ENCODE peak calls at places on chromosomes 2 and 18, in ten cellular contexts. One of them, this sample, is unnamed.
A peak's percentile ranks its signal among the peaks of the same experiment; 100 is the strongest.

GRCh38 chr2:25566694-25567093 is 106.7 kb downstream of the DTNB start:
- DNase-seq in lower lobe of right lung: no peak
- DNase-seq in transverse colon: peak; percentile 35
- DNase-seq in OCI-LY7: peak; percentile 83
- DNase-seq in prostate gland: no peak
- DNase-seq in psoas muscle: no peak
- DNase-seq in Panc1: no peak
- DNase-seq in right atrium auricular region: no peak
- DNase-seq in astrocyte of the spinal cord: no peak
- DNase-seq in tibial nerve: peak; percentile 18
- DNase-seq in this sample: no peak

GRCh38 chr2:10762651-10763460 is 41.4 kb downstream of the ATP6V1C2 start:
- DNase-seq in tibial nerve: no peak
- DNase-seq in right atrium auricular region: no peak
- DNase-seq in transverse colon: no peak
- DNase-seq in OCI-LY7: no peak
- DNase-seq in psoas muscle: no peak
- DNase-seq in prostate gland: no peak
- DNase-seq in astrocyte of the spinal cord: no peak
- DNase-seq in Panc1: no peak
- DNase-seq in lower lobe of right lung: no peak
- DNase-seq in this sample: no peak

GRCh38 chr2:235234711-235235110 is 259.1 kb upstream of the AGAP1 start:
- DNase-seq in astrocyte of the spinal cord: no peak
- DNase-seq in OCI-LY7: no peak
- DNase-seq in right atrium auricular region: no peak
- DNase-seq in prostate gland: no peak
- DNase-seq in lower lobe of right lung: no peak
- DNase-seq in tibial nerve: no peak
- DNase-seq in transverse colon: no peak
- DNase-seq in psoas muscle: no peak
- DNase-seq in Panc1: no peak
- DNase-seq in this sample: no peak

GRCh38 chr18:29512203-29512602 is 1335.3 kb upstream of the CDH2 start:
- DNase-seq in right atrium auricular region: no peak
- DNase-seq in lower lobe of right lung: no peak
- DNase-seq in psoas muscle: no peak
- DNase-seq in OCI-LY7: no peak
- DNase-seq in astrocyte of the spinal cord: no peak
- DNase-seq in Panc1: no peak
- DNase-seq in prostate gland: no peak
- DNase-seq in transverse colon: no peak
- DNase-seq in tibial nerve: no peak
- DNase-seq in this sample: no peak

GRCh38 chr2:73071452-73072399 is at the start of gene SFXN5:
- DNase-seq in transverse colon: peak; percentile 95
- DNase-seq in psoas muscle: peak; percentile 98
- DNase-seq in tibial nerve: peak; percentile 95
- DNase-seq in lower lobe of right lung: peak; percentile 97
- DNase-seq in OCI-LY7: peak; percentile 83
- DNase-seq in astrocyte of the spinal cord: peak; percentile 94
- DNase-seq in prostate gland: peak; percentile 93
- DNase-seq in right atrium auricular region: peak; percentile 97
- DNase-seq in Panc1: peak; percentile 61
- DNase-seq in this sample: peak; percentile 97

GRCh38 chr18:55269632-55270031 is 310.4 kb upstream of the CCDC68 start:
- DNase-seq in lower lobe of right lung: no peak
- DNase-seq in OCI-LY7: no peak
- DNase-seq in Panc1: no peak
- DNase-seq in psoas muscle: no peak
- DNase-seq in astrocyte of the spinal cord: no peak
- DNase-seq in transverse colon: no peak
- DNase-seq in tibial nerve: no peak
- DNase-seq in right atrium auricular region: no peak
- DNase-seq in prostate gland: no peak
- DNase-seq in this sample: no peak

GRCh38 chr2:136247204-136247990 is 129.4 kb upstream of the CXCR4 start:
- DNase-seq in right atrium auricular region: peak; percentile 76
- DNase-seq in OCI-LY7: no peak
- DNase-seq in tibial nerve: peak; percentile 36
- DNase-seq in lower lobe of right lung: peak; percentile 57
- DNase-seq in astrocyte of the spinal cord: peak; percentile 19
- DNase-seq in transverse colon: no peak
- DNase-seq in psoas muscle: peak; percentile 68
- DNase-seq in prostate gland: no peak
- DNase-seq in Panc1: no peak
- DNase-seq in this sample: no peak

GRCh38 chr2:12797815-12798214 is 81.1 kb downstream of the TRIB2 start:
- DNase-seq in Panc1: no peak
- DNase-seq in psoas muscle: no peak
- DNase-seq in transverse colon: no peak
- DNase-seq in prostate gland: no peak
- DNase-seq in OCI-LY7: no peak
- DNase-seq in lower lobe of right lung: no peak
- DNase-seq in tibial nerve: no peak
- DNase-seq in right atrium auricular region: no peak
- DNase-seq in astrocyte of the spinal cord: peak; percentile 65
- DNase-seq in this sample: no peak

GRCh38 chr2:218354045-218354444 is 2.6 kb upstream of the CATIP start:
- DNase-seq in OCI-LY7: no peak
- DNase-seq in tibial nerve: no peak
- DNase-seq in prostate gland: no peak
- DNase-seq in lower lobe of right lung: no peak
- DNase-seq in psoas muscle: no peak
- DNase-seq in transverse colon: no peak
- DNase-seq in right atrium auricular region: no peak
- DNase-seq in astrocyte of the spinal cord: no peak
- DNase-seq in Panc1: no peak
- DNase-seq in this sample: no peak

GRCh38 chr18:49322770-49323490 is 137.5 kb downstream of the DYM start:
- DNase-seq in right atrium auricular region: no peak
- DNase-seq in lower lobe of right lung: no peak
- DNase-seq in transverse colon: no peak
- DNase-seq in astrocyte of the spinal cord: no peak
- DNase-seq in tibial nerve: no peak
- DNase-seq in OCI-LY7: no peak
- DNase-seq in prostate gland: no peak
- DNase-seq in psoas muscle: no peak
- DNase-seq in Panc1: no peak
- DNase-seq in this sample: no peak

GRCh38 chr2:3460161-3460560 is 59.2 kb downstream of the ADI1 start:
- DNase-seq in psoas muscle: peak; percentile 61
- DNase-seq in tibial nerve: no peak
- DNase-seq in transverse colon: no peak
- DNase-seq in prostate gland: no peak
- DNase-seq in right atrium auricular region: no peak
- DNase-seq in astrocyte of the spinal cord: no peak
- DNase-seq in Panc1: no peak
- DNase-seq in OCI-LY7: no peak
- DNase-seq in lower lobe of right lung: no peak
- DNase-seq in this sample: no peak

GRCh38 chr18:56267334-56267733 is 371.1 kb downstream of the TXNL1 start:
- DNase-seq in OCI-LY7: no peak
- DNase-seq in Panc1: no peak
- DNase-seq in prostate gland: no peak
- DNase-seq in right atrium auricular region: no peak
- DNase-seq in transverse colon: no peak
- DNase-seq in lower lobe of right lung: no peak
- DNase-seq in astrocyte of the spinal cord: no peak
- DNase-seq in tibial nerve: no peak
- DNase-seq in psoas muscle: no peak
- DNase-seq in this sample: no peak

GRCh38 chr18:24432618-24433017 is 6.1 kb downstream of the IMPACT start:
- DNase-seq in transverse colon: no peak
- DNase-seq in OCI-LY7: no peak
- DNase-seq in tibial nerve: no peak
- DNase-seq in lower lobe of right lung: no peak
- DNase-seq in astrocyte of the spinal cord: no peak
- DNase-seq in prostate gland: no peak
- DNase-seq in right atrium auricular region: no peak
- DNase-seq in psoas muscle: no peak
- DNase-seq in Panc1: no peak
- DNase-seq in this sample: no peak

GRCh38 chr2:142140434-142140845 is 9.6 kb upstream of the LRP1B start:
- DNase-seq in lower lobe of right lung: no peak
- DNase-seq in astrocyte of the spinal cord: peak; percentile 61
- DNase-seq in prostate gland: no peak
- DNase-seq in Panc1: no peak
- DNase-seq in OCI-LY7: peak; percentile 33
- DNase-seq in psoas muscle: no peak
- DNase-seq in right atrium auricular region: no peak
- DNase-seq in transverse colon: no peak
- DNase-seq in tibial nerve: no peak
- DNase-seq in this sample: no peak

GRCh38 chr2:76579911-76580310 is 869.2 kb upstream of the GCFC2 start:
- DNase-seq in psoas muscle: no peak
- DNase-seq in right atrium auricular region: no peak
- DNase-seq in tibial nerve: no peak
- DNase-seq in OCI-LY7: no peak
- DNase-seq in lower lobe of right lung: no peak
- DNase-seq in Panc1: no peak
- DNase-seq in astrocyte of the spinal cord: no peak
- DNase-seq in transverse colon: no peak
- DNase-seq in prostate gland: no peak
- DNase-seq in this sample: no peak

GRCh38 chr2:123717616-123718279 is 307.3 kb upstream of the CNTNAP5 start:
- DNase-seq in lower lobe of right lung: no peak
- DNase-seq in prostate gland: no peak
- DNase-seq in transverse colon: no peak
- DNase-seq in tibial nerve: no peak
- DNase-seq in right atrium auricular region: no peak
- DNase-seq in OCI-LY7: no peak
- DNase-seq in astrocyte of the spinal cord: no peak
- DNase-seq in psoas muscle: no peak
- DNase-seq in Panc1: no peak
- DNase-seq in this sample: no peak

GRCh38 chr18:70245941-70246537 is 40.6 kb upstream of the RTTN start:
- DNase-seq in prostate gland: no peak
- DNase-seq in tibial nerve: no peak
- DNase-seq in Panc1: no peak
- DNase-seq in OCI-LY7: no peak
- DNase-seq in transverse colon: no peak
- DNase-seq in right atrium auricular region: no peak
- DNase-seq in astrocyte of the spinal cord: no peak
- DNase-seq in psoas muscle: no peak
- DNase-seq in lower lobe of right lung: no peak
- DNase-seq in this sample: no peak

DNA sequence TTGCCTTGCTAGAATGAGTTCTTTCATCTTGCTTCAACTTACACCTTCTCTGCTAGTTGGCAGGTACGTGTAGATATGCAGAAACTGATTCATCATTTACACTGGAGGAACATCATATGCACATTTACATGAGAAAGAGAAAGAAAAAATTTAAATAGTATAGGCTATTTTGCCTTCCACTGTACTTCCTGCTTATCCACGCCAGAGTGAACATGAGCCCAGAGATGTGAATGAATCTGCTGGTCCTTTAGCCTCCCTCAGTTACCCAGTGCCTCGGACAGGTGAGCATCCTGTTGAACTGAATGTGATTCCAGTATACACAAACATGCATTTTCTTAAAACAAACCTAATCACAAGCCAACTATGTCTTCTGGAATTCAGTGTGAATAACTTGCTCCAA is 83.6 kb downstream of the SESTD1 start:
- DNase-seq in prostate gland: no peak
- DNase-seq in right atrium auricular region: no peak
- DNase-seq in lower lobe of right lung: no peak
- DNase-seq in transverse colon: no peak
- DNase-seq in Panc1: no peak
- DNase-seq in OCI-LY7: no peak
- DNase-seq in tibial nerve: no peak
- DNase-seq in astrocyte of the spinal cord: no peak
- DNase-seq in psoas muscle: no peak
- DNase-seq in this sample: no peak
- H3K4me3 ChIP-seq in prostate gland: no peak overlapping the region
- H3K4me3 ChIP-seq in right atrium auricular region: no peak overlapping the region
- H3K4me3 ChIP-seq in lower lobe of right lung: no peak overlapping the region
- H3K4me3 ChIP-seq in transverse colon: no peak overlapping the region
- H3K4me3 ChIP-seq in Panc1: no peak overlapping the region
- H3K4me3 ChIP-seq in OCI-LY7: no peak overlapping the region
- H3K4me3 ChIP-seq in tibial nerve: no peak overlapping the region
- H3K4me3 ChIP-seq in astrocyte of the spinal cord: no peak overlapping the region
- H3K4me3 ChIP-seq in psoas muscle: no peak overlapping the region
- H3K4me3 ChIP-seq in this sample: no peak overlapping the region

GRCh38 chr2:97774425-97774824 is 61.0 kb downstream of the ZAP70 start:
- DNase-seq in transverse colon: no peak
- DNase-seq in right atrium auricular region: no peak
- DNase-seq in lower lobe of right lung: no peak
- DNase-seq in psoas muscle: no peak
- DNase-seq in OCI-LY7: peak; percentile 39
- DNase-seq in astrocyte of the spinal cord: no peak
- DNase-seq in prostate gland: no peak
- DNase-seq in tibial nerve: no peak
- DNase-seq in Panc1: no peak
- DNase-seq in this sample: no peak
- TF ChIP-seq CTCF in transverse colon: peak; percentile 11
- TF ChIP-seq CTCF in right atrium auricular region: no peak
- TF ChIP-seq CTCF in lower lobe of right lung: no peak
- TF ChIP-seq CTCF in psoas muscle: peak; percentile 29
- TF ChIP-seq CTCF in OCI-LY7: peak; percentile 82
- TF ChIP-seq CTCF in astrocyte of the spinal cord: peak; percentile 52
- TF ChIP-seq CTCF in prostate gland: no peak
- TF ChIP-seq CTCF in tibial nerve: no peak
- TF ChIP-seq CTCF in Panc1: peak; percentile 81
- TF ChIP-seq CTCF in this sample: no peak

DNA sequence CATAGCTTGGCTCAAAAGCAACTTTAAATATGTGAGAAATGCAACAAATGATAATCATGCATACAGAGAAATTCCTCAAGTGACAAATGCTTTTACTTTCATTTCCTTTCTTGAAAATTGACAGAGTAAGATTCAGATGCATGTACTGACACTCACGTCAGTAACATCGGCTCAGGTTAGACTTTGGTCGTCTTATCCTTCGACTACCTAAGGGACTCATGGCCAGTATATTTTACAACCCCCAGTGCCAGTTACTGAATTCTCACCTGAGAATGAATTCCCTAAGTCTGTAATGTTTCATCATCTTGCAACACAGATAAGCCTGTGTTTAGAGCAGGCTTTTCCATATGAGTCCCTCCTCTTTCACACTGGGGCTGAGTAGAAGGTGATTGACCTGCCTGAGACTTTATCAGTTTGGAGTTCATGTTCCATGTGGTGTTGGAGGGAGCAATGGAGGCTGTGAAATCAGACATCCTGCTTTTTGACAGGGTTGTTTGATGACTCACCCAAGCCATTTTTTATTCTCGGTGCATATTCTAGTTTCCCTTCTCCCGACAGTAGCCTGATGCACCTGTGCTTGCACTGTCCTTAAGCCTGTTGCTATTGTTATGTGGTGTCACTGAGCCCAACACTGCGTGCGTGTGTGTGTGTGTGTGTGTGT is 30.5 kb upstream of the ATP8B1 start:
- DNase-seq in tibial nerve: no peak
- DNase-seq in transverse colon: no peak
- DNase-seq in lower lobe of right lung: no peak
- DNase-seq in psoas muscle: no peak
- DNase-seq in right atrium auricular region: no peak
- DNase-seq in Panc1: no peak
- DNase-seq in OCI-LY7: no peak
- DNase-seq in prostate gland: no peak
- DNase-seq in astrocyte of the spinal cord: no peak
- DNase-seq in this sample: no peak
- H3K4me3 ChIP-seq in tibial nerve: no peak overlapping the region
- H3K4me3 ChIP-seq in transverse colon: peak overlapping the region; percentile 10
- H3K4me3 ChIP-seq in lower lobe of right lung: no peak overlapping the region
- H3K4me3 ChIP-seq in psoas muscle: no peak overlapping the region
- H3K4me3 ChIP-seq in right atrium auricular region: no peak overlapping the region
- H3K4me3 ChIP-seq in Panc1: no peak overlapping the region
- H3K4me3 ChIP-seq in OCI-LY7: no peak overlapping the region
- H3K4me3 ChIP-seq in prostate gland: no peak overlapping the region
- H3K4me3 ChIP-seq in astrocyte of the spinal cord: no peak overlapping the region
- H3K4me3 ChIP-seq in this sample: no peak overlapping the region

GRCh38 chr18:60322591-60322990 is 50.0 kb downstream of the MC4R start:
- DNase-seq in tibial nerve: no peak
- DNase-seq in Panc1: no peak
- DNase-seq in prostate gland: no peak
- DNase-seq in OCI-LY7: no peak
- DNase-seq in lower lobe of right lung: no peak
- DNase-seq in transverse colon: no peak
- DNase-seq in psoas muscle: no peak
- DNase-seq in right atrium auricular region: no peak
- DNase-seq in astrocyte of the spinal cord: no peak
- DNase-seq in this sample: no peak
- TF ChIP-seq CTCF in tibial nerve: no peak
- TF ChIP-seq CTCF in Panc1: no peak
- TF ChIP-seq CTCF in prostate gland: no peak
- TF ChIP-seq CTCF in OCI-LY7: no peak
- TF ChIP-seq CTCF in lower lobe of right lung: no peak
- TF ChIP-seq CTCF in transverse colon: no peak
- TF ChIP-seq CTCF in psoas muscle: no peak
- TF ChIP-seq CTCF in right atrium auricular region: no peak
- TF ChIP-seq CTCF in astrocyte of the spinal cord: no peak
- TF ChIP-seq CTCF in this sample: no peak

This sample was measured in coronary artery.